ENCODE peak calls at places on chromosomes 6 and 20, in five cellular contexts. M is sciatic nerve, F is amniotic epithelial cell, X is HT1080, O is T-helper 9 cell. Z is an unnamed sample.

GRCh38 chr6:113190170-113190569 is 667.0 kb upstream of the MARCKS start:
- DNase-seq in M (no peak), F (no peak), X (peak), O (no peak), Z (no peak)

GRCh38 chr6:22882581-22882980 is 313.2 kb downstream of the HDGFL1 start:
- DNase-seq in M (no peak), F (no peak), X (no peak), O (no peak), Z (no peak)

GRCh38 chr6:148317051-148317450 is 25.6 kb upstream of the SASH1 start:
- DNase-seq in M (no peak), F (no peak), X (no peak), O (no peak), Z (no peak)

GRCh38 chr6:47308674-47309325 is 905 bp downstream of the TNFRSF21 start:
- DNase-seq in M (no peak), F (no peak), X (peak), O (peak), Z (peak)

GRCh38 chr6:89750338-89750737 is 69.3 kb downstream of the MDN1 start:
- DNase-seq in M (no peak), F (no peak), X (no peak), O (no peak), Z (no peak)

GRCh38 chr6:151958332-151958731 is 150.8 kb downstream of the ESR1 start:
- DNase-seq in M (no peak), F (peak), X (peak), O (no peak), Z (peak)

GRCh38 chr6:72446427-72446826 is 175.4 kb upstream of the KCNQ5 start:
- DNase-seq in M (no peak), F (peak), X (no peak), O (no peak), Z (no peak)

GRCh38 chr6:34301408-34301807 is 52.6 kb upstream of the SMIM29 start:
- DNase-seq in M (peak), F (peak), X (peak), O (no peak), Z (no peak)

GRCh38 chr6:122947355-122947754 is 48.7 kb upstream of the CLVS2 start:
- DNase-seq in M (no peak), F (peak), X (peak), O (no peak), Z (peak)

GRCh38 chr6:33828452-33828763 is 24.6 kb upstream of the MLN start:
- DNase-seq in M (no peak), F (no peak), X (no peak), O (no peak), Z (no peak)

GRCh38 chr6:84766796-84767590 is 2.6 kb upstream of the TBX18 start:
- DNase-seq in M (no peak), F (no peak), X (no peak), O (no peak), Z (no peak)

GRCh38 chr6:28747631-28748157 is 176.1 kb downstream of the TRIM27 start:
- DNase-seq in M (no peak), F (peak), X (peak), O (no peak), Z (no peak)

GRCh38 chr6:14689639-14690038 is 556.2 kb upstream of the JARID2 start:
- DNase-seq in M (no peak), F (no peak), X (no peak), O (no peak), Z (no peak)

GRCh38 chr6:35602133-35602946 is 86.4 kb downstream of the FKBP5 start:
- DNase-seq in M (no peak), F (peak), X (no peak), O (no peak), Z (no peak)

GRCh38 chr20:37297066-37297736 is 7.7 kb downstream of the MANBAL start:
- DNase-seq in M (no peak), F (peak), X (peak), O (no peak), Z (no peak)

GRCh38 chr20:11935754-11936551 is 18.3 kb downstream of the BTBD3 start:
- DNase-seq in M (no peak), F (no peak), X (no peak), O (no peak), Z (no peak)

GRCh38 chr6:41505084-41506049 is 40.8 kb upstream of the FOXP4 start:
- DNase-seq in M (peak), F (peak), X (no peak), O (no peak), Z (no peak)

GRCh38 chr6:20808984-20809383 is 274.7 kb downstream of the CDKAL1 start:
- DNase-seq in M (no peak), F (no peak), X (no peak), O (no peak), Z (no peak)

GRCh38 chr6:138278326-138278725 is 60.0 kb upstream of the PBOV1 start:
- DNase-seq in M (no peak), F (peak), X (peak), O (no peak), Z (peak)

GRCh38 chr20:17661121-17661744 is 20.8 kb downstream of the RRBP1 start:
- DNase-seq in M (no peak), F (peak), X (no peak), O (no peak), Z (no peak)

GRCh38 chr6:52286798-52287432 is 2.4 kb upstream of the MCM3 start:
- DNase-seq in M (peak), F (peak), X (peak), O (peak), Z (peak)

GRCh38 chr6:29797120-29797519 is 30.5 kb upstream of the HLA-G start:
- DNase-seq in M (no peak), F (peak), X (peak), O (no peak), Z (no peak)

GRCh38 chr6:116564921-116565872 is 6.1 kb upstream of the RWDD1 start:
- DNase-seq in M (peak), F (no peak), X (no peak), O (no peak), Z (no peak)

GRCh38 chr6:88380083-88380482 is 213.9 kb upstream of the CNR1 start:
- DNase-seq in M (no peak), F (peak), X (peak), O (no peak), Z (peak)

GRCh38 chr6:4403828-4404227 is 268.5 kb upstream of the ECI2 start:
- DNase-seq in M (no peak), F (no peak), X (no peak), O (no peak), Z (no peak)

GRCh38 chr6:111585241-111585968 is 20.3 kb downstream of the TRAF3IP2 start:
- DNase-seq in M (no peak), F (peak), X (no peak), O (no peak), Z (no peak)

GRCh38 chr20:36101201-36101600 is 53.3 kb upstream of the EPB41L1 start:
- DNase-seq in M (no peak), F (no peak), X (no peak), O (no peak), Z (no peak)

GRCh38 chr6:52299598-52300144 is 15.1 kb upstream of the MCM3 start:
- DNase-seq in M (no peak), F (no peak), X (no peak), O (no peak), Z (no peak)

GRCh38 chr6:52663120-52663934 is 7.6 kb upstream of the TMEM14A start:
- DNase-seq in M (peak), F (peak), X (peak), O (peak), Z (peak)

GRCh38 chr6:36539814-36540568 is 7.3 kb downstream of the STK38 start:
- DNase-seq in M (no peak), F (no peak), X (no peak), O (no peak), Z (no peak)

GRCh38 chr6:113995632-113996031 is 24.7 kb upstream of the HDAC2 start:
- DNase-seq in M (peak), F (peak), X (peak), O (no peak), Z (peak)

GRCh38 chr20:46332373-46333135 is 24.3 kb upstream of the CDH22 start:
- DNase-seq in M (no peak), F (no peak), X (no peak), O (no peak), Z (no peak)

GRCh38 chr6:34324738-34325444 is 67.6 kb downstream of the NUDT3 start:
- DNase-seq in M (no peak), F (peak), X (no peak), O (no peak), Z (no peak)

GRCh38 chr6:135322427-135323201 is 141.5 kb downstream of the MYB start:
- DNase-seq in M (no peak), F (no peak), X (no peak), O (no peak), Z (no peak)

GRCh38 chr6:17470953-17471335 is 77.5 kb downstream of the CAP2 start:
- DNase-seq in M (no peak), F (peak), X (no peak), O (no peak), Z (no peak)

GRCh38 chr20:37378785-37379598 is 33.1 kb downstream of the SRC start:
- DNase-seq in M (peak), F (peak), X (peak), O (no peak), Z (no peak)

GRCh38 chr6:113860165-113860955 is 3.2 kb downstream of the MARCKS start:
- DNase-seq in M (peak), F (peak), X (no peak), O (no peak), Z (no peak)

GRCh38 chr20:36217226-36217625 is 19.1 kb upstream of the AAR2 start:
- DNase-seq in M (no peak), F (no peak), X (no peak), O (no peak), Z (no peak)

Z was measured in HTR-8/SVneo.